ENCODE peak calls at places on chromosomes 11 and 22, in eight cellular contexts. Q is nucleus accumbens; J is adrenal gland; W is neural progenitor cell; G is mucosa of gallbladder; A is effector CD4-positive, alpha-beta T cell; T is activated CD4-positive, alpha-beta T cell treated with anti-CD3 and anti-CD28 coated beads for 36 hours; M is NCI-H187 treated with DMSO at 0.1 percent for 48 hours. X is an unnamed sample.

GRCh38 chr11:36469881-36470802 is 39.9 kb downstream of the TRAF6 start:
- DNase-seq in Q (no peak), J (no peak), W (no peak), G (no peak), A (no peak), T (no peak), M (no peak), X (no peak)

GRCh38 chr22:33404723-33405122 is 346.5 kb upstream of the SYN3 start:
- DNase-seq in Q (no peak), J (no peak), W (no peak), G (no peak), A (no peak), T (no peak), M (no peak), X (no peak)

GRCh38 chr11:120633630-120634374 is 122.3 kb downstream of the GRIK4 start:
- DNase-seq in Q (no peak), J (no peak), W (no peak), G (no peak), A (no peak), T (no peak), M (no peak), X (no peak)

GRCh38 chr22:17104336-17104935 is 16.7 kb downstream of the TMEM121B start:
- DNase-seq in Q (no peak), J (no peak), W (no peak), G (no peak), A (no peak), T (no peak), M (no peak), X (no peak)

GRCh38 chr11:67670316-67671210 is 3.9 kb downstream of the ALDH3B2 start:
- DNase-seq in Q (no peak), J (no peak), W (no peak), G (no peak), A (no peak), T (no peak), M (no peak), X (no peak)

GRCh38 chr22:16810188-16810802 is 14.9 kb downstream of the XKR3 start:
- DNase-seq in Q (no peak), J (no peak), W (no peak), G (no peak), A (no peak), T (no peak), M (no peak), X (no peak)

GRCh38 chr22:29691636-29692326 is 28.0 kb upstream of the CABP7 start:
- DNase-seq in Q (no peak), J (no peak), W (no peak), G (no peak), A (no peak), T (no peak), M (no peak), X (no peak)

GRCh38 chr22:20520093-20520511 is 12.7 kb downstream of the MED15 start:
- DNase-seq in Q (no peak), J (peak), W (no peak), G (no peak), A (no peak), T (peak), M (no peak), X (no peak)

GRCh38 chr11:78586452-78587046 is 11.9 kb upstream of the NARS2 start:
- DNase-seq in Q (no peak), J (no peak), W (no peak), G (no peak), A (no peak), T (no peak), M (no peak), X (peak)

GRCh38 chr11:69482322-69482721 is 859 bp downstream of the LINC01488 start:
- DNase-seq in Q (no peak), J (no peak), W (no peak), G (no peak), A (no peak), T (no peak), M (no peak), X (no peak)

GRCh38 chr11:113411536-113411935 is 24.0 kb downstream of the ANKK1 start:
- DNase-seq in Q (no peak), J (no peak), W (no peak), G (no peak), A (no peak), T (no peak), M (no peak), X (no peak)

GRCh38 chr22:36743591-36744412 is 32.1 kb downstream of the IFT27 start:
- DNase-seq in Q (no peak), J (no peak), W (no peak), G (no peak), A (no peak), T (no peak), M (no peak), X (no peak)

GRCh38 chr11:112343368-112344039 is 82.8 kb upstream of the PLET1 start:
- DNase-seq in Q (no peak), J (no peak), W (no peak), G (no peak), A (no peak), T (no peak), M (no peak), X (no peak)

GRCh38 chr11:121071456-121072236 is 29.4 kb upstream of the TECTA start:
- DNase-seq in Q (peak), J (no peak), W (peak), G (no peak), A (no peak), T (no peak), M (no peak), X (no peak)

GRCh38 chr11:122337241-122338176 is 221.5 kb upstream of the BLID start:
- DNase-seq in Q (no peak), J (no peak), W (no peak), G (no peak), A (no peak), T (no peak), M (no peak), X (no peak)

GRCh38 chr11:77130763-77131513 is 2.9 kb downstream of the MYO7A start:
- DNase-seq in Q (peak), J (peak), W (peak), G (peak), A (no peak), T (no peak), M (no peak), X (no peak)

GRCh38 chr11:95585071-95585751 is 204.4 kb downstream of the FAM76B start:
- DNase-seq in Q (no peak), J (no peak), W (no peak), G (no peak), A (no peak), T (no peak), M (no peak), X (no peak)

GRCh38 chr22:37726240-37726887 is 29.5 kb downstream of the TRIOBP start:
- DNase-seq in Q (no peak), J (no peak), W (no peak), G (no peak), A (no peak), T (no peak), M (no peak), X (no peak)

GRCh38 chr11:12019337-12019736 is 10.9 kb upstream of the DKK3 start:
- DNase-seq in Q (peak), J (no peak), W (peak), G (no peak), A (no peak), T (no peak), M (no peak), X (no peak)

GRCh38 chr22:47342446-47342845 is 580.0 kb downstream of the TBC1D22A start:
- DNase-seq in Q (no peak), J (no peak), W (no peak), G (no peak), A (no peak), T (no peak), M (no peak), X (no peak)

GRCh38 chr11:78270993-78271392 is 82.3 kb downstream of the USP35 start:
- DNase-seq in Q (peak), J (no peak), W (no peak), G (no peak), A (no peak), T (no peak), M (peak), X (no peak)

GRCh38 chr11:71118671-71119250 is 133.6 kb downstream of the SHANK2 start:
- DNase-seq in Q (no peak), J (no peak), W (no peak), G (no peak), A (no peak), T (no peak), M (no peak), X (no peak)

GRCh38 chr11:78295991-78296930 is 107.5 kb downstream of the USP35 start:
- DNase-seq in Q (no peak), J (no peak), W (peak), G (no peak), A (no peak), T (no peak), M (no peak), X (no peak)

GRCh38 chr22:35642305-35642741 is 5.9 kb upstream of the APOL6 start:
- DNase-seq in Q (no peak), J (no peak), W (no peak), G (peak), A (no peak), T (no peak), M (no peak), X (no peak)

GRCh38 chr22:27952779-27953178 is 33.7 kb upstream of the PITPNB start:
- DNase-seq in Q (no peak), J (no peak), W (no peak), G (no peak), A (no peak), T (no peak), M (no peak), X (no peak)

GRCh38 chr11:57425565-57426438 is 1.1 kb downstream of the SLC43A3 start:
- DNase-seq in Q (peak), J (peak), W (no peak), G (peak), A (no peak), T (peak), M (no peak), X (no peak)

GRCh38 chr11:72762641-72763304 is 10.6 kb upstream of the ARAP1 start:
- DNase-seq in Q (no peak), J (no peak), W (no peak), G (no peak), A (no peak), T (peak), M (no peak), X (no peak)

GRCh38 chr11:116925050-116925449 is 87.6 kb upstream of the APOA1 start:
- DNase-seq in Q (no peak), J (no peak), W (peak), G (no peak), A (no peak), T (peak), M (no peak), X (peak)

GRCh38 chr11:62444835-62445234 is 26.0 kb downstream of the SCGB1A1 start:
- DNase-seq in Q (no peak), J (no peak), W (no peak), G (no peak), A (no peak), T (no peak), M (no peak), X (no peak)

GRCh38 chr22:37208401-37209139 is 3.7 kb downstream of the SSTR3 start:
- DNase-seq in Q (no peak), J (peak), W (no peak), G (no peak), A (no peak), T (peak), M (no peak), X (no peak)